ENCODE peak calls at places on chromosome 10, in eight cellular contexts. T, X, I, P, F, A, R and E are unnamed samples.

GRCh38 chr10:109374215-109374614 is 549.1 kb downstream of the XPNPEP1 start:
- DNase-seq in T (peak; percentile 69), X (peak; percentile 33), I (no peak), P (no peak), F (no peak), A (no peak), R (no peak), E (no peak)

GRCh38 chr10:133608855-133609254 is 17.7 kb downstream of the FRG2B start:
- DNase-seq in T (peak; percentile 25), X (no peak), I (no peak), P (no peak), F (no peak), A (no peak), R (no peak), E (no peak)

GRCh38 chr10:110530131-110530831 is 32.6 kb downstream of the DUSP5 start:
- DNase-seq in T (peak; percentile 70), X (peak; percentile 65), I (no peak), P (no peak), F (peak; percentile 84), A (peak; percentile 37), R (peak; percentile 84), E (no peak)

GRCh38 chr10:11611248-11612003 is at the start of gene USP6NL:
- DNase-seq in T (peak; percentile 76), X (peak; percentile 66), I (peak; percentile 23), P (peak; percentile 62), F (peak; percentile 93), A (peak; percentile 77), R (peak; percentile 91), E (peak; percentile 62)

GRCh38 chr10:99906470-99906869 is 103.3 kb downstream of the DNMBP start:
- DNase-seq in T (peak; percentile 89), X (peak; percentile 97), I (no peak), P (peak; percentile 12), F (peak; percentile 78), A (no peak), R (no peak), E (no peak)

GRCh38 chr10:133379152-133379800 is at the start of gene PAOX:
- DNase-seq in T (peak; percentile 49), X (peak; percentile 56), I (no peak), P (peak; percentile 53), F (peak; percentile 88), A (peak; percentile 55), R (no peak), E (no peak)

GRCh38 chr10:61283489-61284221 is 169.5 kb downstream of the TMEM26 start:
- DNase-seq in T (peak; percentile 38), X (no peak), I (no peak), P (no peak), F (no peak), A (no peak), R (no peak), E (no peak)

GRCh38 chr10:61612009-61612408 is 50.7 kb upstream of the CABCOCO1 start:
- DNase-seq in T (no peak), X (no peak), I (no peak), P (no peak), F (no peak), A (no peak), R (no peak), E (no peak)

GRCh38 chr10:45581497-45582385 is 90.8 kb downstream of the ZFAND4 start:
- DNase-seq in T (no peak), X (no peak), I (no peak), P (no peak), F (no peak), A (no peak), R (no peak), E (no peak)

GRCh38 chr10:85607296-85607695 is 759.3 kb downstream of the GRID1 start:
- DNase-seq in T (no peak), X (no peak), I (no peak), P (no peak), F (no peak), A (no peak), R (peak; percentile 57), E (no peak)

GRCh38 chr10:71080381-71081228 is 131.8 kb upstream of the UNC5B start:
- DNase-seq in T (no peak), X (no peak), I (no peak), P (no peak), F (peak; percentile 39), A (no peak), R (peak; percentile 50), E (no peak)

GRCh38 chr10:132354356-132355094 is 22.5 kb downstream of the LRRC27 start:
- DNase-seq in T (no peak), X (no peak), I (no peak), P (peak; percentile 37), F (peak; percentile 54), A (no peak), R (peak; percentile 69), E (no peak)

GRCh38 chr10:4344544-4344994 is 481.4 kb upstream of the AKR1E2 start:
- DNase-seq in T (peak; percentile 100), X (peak; percentile 100), I (no peak), P (peak; percentile 87), F (peak; percentile 90), A (no peak), R (peak; percentile 83), E (no peak)

GRCh38 chr10:124270940-124271339 is 147.8 kb downstream of the OAT start:
- DNase-seq in T (no peak), X (no peak), I (no peak), P (no peak), F (no peak), A (no peak), R (no peak), E (no peak)

GRCh38 chr10:47047577-47048532 is 136.6 kb downstream of the PTPN20 start:
- DNase-seq in T (peak; percentile 70), X (peak; percentile 84), I (peak; percentile 76), P (peak; percentile 75), F (peak; percentile 87), A (peak; percentile 82), R (peak; percentile 86), E (peak; percentile 75)
- TF ChIP-seq CTCF in T (peak; percentile 80), X (peak; percentile 91), I (peak; percentile 86), P (peak; percentile 91), F (peak; percentile 18), A (peak; percentile 85), R (peak; percentile 71), E (peak; percentile 91)

DNA sequence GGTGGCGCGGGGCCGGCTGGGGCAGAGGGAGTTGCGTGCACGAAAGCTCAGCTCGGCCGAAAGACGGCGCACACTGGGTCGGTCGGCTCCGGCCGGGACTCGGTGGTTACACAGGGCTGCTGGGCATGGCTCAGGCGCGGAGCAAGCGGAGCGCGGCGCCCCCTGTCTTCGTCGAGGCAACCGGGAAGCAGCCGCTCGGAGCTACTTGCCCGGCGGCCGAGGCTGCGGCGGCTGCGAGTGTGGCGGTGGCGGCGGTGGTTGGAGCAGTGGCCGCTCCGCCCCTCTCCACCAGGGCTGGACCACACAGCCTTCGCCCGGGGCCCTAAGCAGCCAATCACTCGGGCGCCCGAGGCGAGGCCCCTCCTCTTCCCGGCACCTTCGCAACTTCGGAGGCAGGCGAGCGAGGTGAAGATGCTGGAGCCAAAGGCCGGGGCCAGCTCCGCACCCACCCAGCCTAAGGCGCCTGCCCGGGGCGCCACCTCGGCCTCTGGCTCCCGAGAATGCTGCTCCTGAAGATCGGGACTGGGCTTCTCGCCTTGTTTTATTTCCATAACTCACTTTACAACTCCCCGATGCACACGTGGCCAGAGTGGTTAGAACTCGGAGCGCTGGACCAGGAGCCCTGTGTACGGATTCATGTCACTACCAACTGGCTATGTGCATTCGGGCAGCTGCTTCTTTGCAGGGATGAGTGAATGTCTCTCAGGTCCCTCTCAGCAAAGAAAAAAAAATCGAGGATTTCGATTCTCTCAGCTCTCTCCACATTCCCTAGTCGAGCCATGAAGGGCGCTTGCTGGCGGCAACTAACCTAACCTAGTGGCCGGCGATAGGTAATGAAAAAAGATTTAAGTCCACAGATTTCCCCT is at the start of gene TLL2:
- DNase-seq in T (peak; percentile 86), X (peak; percentile 77), I (no peak), P (peak; percentile 86), F (peak; percentile 94), A (peak; percentile 81), R (peak; percentile 85), E (peak; percentile 59)
- TF ChIP-seq CTCF in T (peak; percentile 52), X (peak; percentile 65), I (no peak), P (peak; percentile 85), F (peak; percentile 80), A (peak; percentile 66), R (peak; percentile 28), E (peak; percentile 41)

GRCh38 chr10:101536800-101537199 is 51.3 kb downstream of the POLL start:
- DNase-seq in T (peak; percentile 21), X (peak; percentile 62), I (no peak), P (no peak), F (no peak), A (no peak), R (no peak), E (no peak)
- TF ChIP-seq CTCF in T (peak; percentile 62), X (peak; percentile 62), I (peak; percentile 70), P (peak; percentile 47), F (no peak), A (peak; percentile 68), R (no peak), E (peak; percentile 52)

GRCh38 chr10:95467162-95467599 is 94.0 kb downstream of the SORBS1 start:
- DNase-seq in T (peak; percentile 15), X (no peak), I (no peak), P (no peak), F (peak; percentile 89), A (peak; percentile 61), R (peak; percentile 88), E (no peak)
- TF ChIP-seq CTCF in T (no peak), X (no peak), I (no peak), P (no peak), F (no peak), A (no peak), R (no peak), E (no peak)

GRCh38 chr10:130422366-130423324 is 286.5 kb downstream of the GLRX3 start:
- DNase-seq in T (no peak), X (no peak), I (no peak), P (no peak), F (no peak), A (no peak), R (no peak), E (no peak)
- TF ChIP-seq CTCF in T (no peak), X (no peak), I (no peak), P (no peak), F (no peak), A (no peak), R (no peak), E (no peak)

GRCh38 chr10:98236866-98237265 is 31.1 kb downstream of the LOXL4 start:
- DNase-seq in T (no peak), X (no peak), I (no peak), P (no peak), F (no peak), A (no peak), R (no peak), E (no peak)
- TF ChIP-seq CTCF in T (no peak), X (no peak), I (no peak), P (no peak), F (no peak), A (no peak), R (no peak), E (no peak)

GRCh38 chr10:98673156-98673765 is 226.5 kb upstream of the HPS1 start:
- DNase-seq in T (no peak), X (no peak), I (no peak), P (no peak), F (no peak), A (no peak), R (no peak), E (no peak)

GRCh38 chr10:98675902-98676301 is 229.2 kb upstream of the HPS1 start:
- DNase-seq in T (no peak), X (no peak), I (no peak), P (no peak), F (no peak), A (no peak), R (no peak), E (no peak)

DNA sequence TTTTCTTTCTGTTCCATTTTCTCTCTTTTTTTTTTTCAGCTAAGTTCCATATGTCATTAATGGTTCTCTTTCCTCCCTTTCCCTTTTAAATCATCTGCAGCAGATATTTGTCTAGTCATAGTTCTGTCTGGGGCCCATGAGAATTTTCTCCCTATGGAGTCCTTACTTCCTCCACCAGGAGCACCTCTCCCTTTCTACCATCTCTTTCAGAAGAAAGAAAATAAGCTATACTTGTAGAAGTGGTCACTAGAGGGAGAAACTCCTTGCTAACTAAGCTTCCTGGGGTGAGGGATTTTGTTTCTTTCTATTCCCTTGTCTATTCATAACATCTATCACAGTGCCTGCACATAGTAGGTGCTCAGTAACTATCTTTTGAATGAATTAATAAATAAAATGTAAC is 230.2 kb upstream of the HPS1 start:
- DNase-seq in T (no peak), X (no peak), I (no peak), P (no peak), F (no peak), A (no peak), R (no peak), E (no peak)
- TF ChIP-seq CTCF in T (peak; percentile 0), X (no peak), I (no peak), P (no peak), F (no peak), A (no peak), R (no peak), E (no peak)